ENCODE peak calls at places on chromosomes 4 and X, in nine cellular contexts. I, A, C, H, D, P, E, S and Z are unnamed samples.

GRCh38 chrX:109533631-109534030 is 3.0 kb upstream of the NXT2 start:
- DNase-seq in A (no peak), H (peak), C (no peak), I (no peak), S (no peak), D (no peak), P (no peak), E (no peak), Z (peak)

GRCh38 chr4:6308890-6309643 is 39.4 kb downstream of the WFS1 start:
- DNase-seq in A (no peak), P (no peak), S (no peak), H (no peak), C (peak), I (no peak), D (no peak), E (peak), Z (no peak)

GRCh38 chr4:109436504-109436903 is 2.9 kb downstream of the SEC24B start:
- DNase-seq in E (no peak), C (no peak), A (no peak), S (no peak), D (no peak), I (no peak), H (no peak), P (no peak), Z (no peak)

GRCh38 chr4:89868999-89869589 is 25.6 kb upstream of the MMRN1 start:
- DNase-seq in E (no peak), H (no peak), P (no peak), I (no peak), S (no peak), A (no peak), D (no peak), C (no peak), Z (no peak)

GRCh38 chr4:74033721-74034120 is 4.8 kb downstream of the CXCL3 start:
- DNase-seq in H (no peak), P (no peak), A (no peak), I (no peak), D (no peak), E (no peak), S (no peak), C (no peak), Z (no peak)

GRCh38 chr4:166252487-166253402 is 379.7 kb downstream of the TLL1 start:
- DNase-seq in P (peak), A (peak), S (peak), I (peak), H (peak), E (no peak), D (no peak), C (peak), Z (peak)

GRCh38 chrX:1601051-1601767 is 9.8 kb downstream of the AKAP17A start:
- DNase-seq in C (no peak), A (peak), I (no peak), E (no peak), P (no peak), D (peak), H (no peak), S (no peak), Z (no peak)

GRCh38 chr4:108763981-108764380 is 1.1 kb upstream of the ETNPPL start:
- DNase-seq in C (no peak), A (no peak), D (no peak), I (no peak), P (no peak), H (no peak), S (no peak), E (no peak), Z (no peak)

GRCh38 chr4:72525938-72526337 is 43.1 kb downstream of the ADAMTS3 start:
- DNase-seq in P (no peak), I (no peak), A (no peak), C (no peak), D (no peak), H (peak), E (no peak), S (no peak), Z (no peak)

GRCh38 chr4:152448038-152448437 is 87.9 kb downstream of the FBXW7 start:
- DNase-seq in S (peak), P (no peak), D (no peak), C (no peak), H (no peak), I (no peak), E (no peak), A (no peak), Z (no peak)

GRCh38 chrX:41116948-41117347 is 31.7 kb downstream of the USP9X start:
- DNase-seq in D (no peak), H (no peak), A (peak), E (no peak), I (no peak), P (no peak), S (no peak), C (no peak), Z (peak)

GRCh38 chr4:71406459-71406963 is 67.7 kb downstream of the SLC4A4 start:
- DNase-seq in I (no peak), D (no peak), P (peak), H (peak), S (no peak), A (no peak), C (no peak), E (no peak), Z (no peak)

GRCh38 chr4:66564901-66565648 is 894.8 kb upstream of the EPHA5 start:
- DNase-seq in E (no peak), S (peak), I (no peak), C (no peak), P (peak), H (peak), A (no peak), D (no peak), Z (no peak)

GRCh38 chr4:83905952-83906351 is 370.0 kb downstream of the GPAT3 start:
- DNase-seq in I (no peak), A (no peak), H (no peak), P (no peak), E (no peak), C (peak), D (no peak), S (peak), Z (peak)

GRCh38 chrX:107227780-107228485 is 21.5 kb downstream of the DNAAF6 start:
- DNase-seq in H (no peak), C (no peak), I (no peak), A (no peak), D (no peak), P (no peak), E (no peak), S (no peak), Z (peak)

GRCh38 chrX:96752776-96753175 is 68.1 kb downstream of the DIAPH2 start:
- DNase-seq in C (no peak), I (no peak), S (no peak), E (no peak), H (no peak), D (no peak), P (no peak), A (no peak), Z (no peak)

GRCh38 chr4:147942729-147943128 is 210.8 kb downstream of the ARHGAP10 start:
- DNase-seq in D (no peak), S (no peak), I (no peak), C (no peak), A (no peak), H (no peak), P (no peak), E (no peak), Z (no peak)

GRCh38 chrX:1720826-1721225 is 106.0 kb downstream of the ASMT start:
- DNase-seq in C (no peak), I (no peak), S (no peak), P (no peak), H (no peak), E (no peak), A (no peak), D (no peak), Z (no peak)

GRCh38 chrX:7926501-7926900 is 712 bp downstream of the PNPLA4 start:
- DNase-seq in H (no peak), D (no peak), I (no peak), P (no peak), S (no peak), C (no peak), E (no peak), A (no peak), Z (peak)

GRCh38 chr4:74097161-74097560 is 1.8 kb downstream of the CXCL2 start:
- DNase-seq in S (no peak), A (no peak), H (no peak), P (no peak), E (no peak), D (no peak), C (no peak), I (no peak), Z (no peak)

GRCh38 chr4:163284304-163284703 is 48.1 kb downstream of the NPY1R start:
- DNase-seq in P (no peak), D (no peak), C (no peak), I (no peak), E (no peak), H (no peak), S (no peak), A (no peak), Z (no peak)

GRCh38 chr4:3252831-3253641 is 4.1 kb downstream of the MSANTD1 start:
- DNase-seq in P (no peak), H (no peak), A (no peak), S (no peak), E (no peak), C (peak), I (no peak), D (peak), Z (no peak)

GRCh38 chr4:72209600-72209999 is 177.8 kb downstream of the NPFFR2 start:
- DNase-seq in P (no peak), C (no peak), S (no peak), A (no peak), I (no peak), D (no peak), E (no peak), H (no peak), Z (no peak)

GRCh38 chrX:10926906-10927305 is 184.2 kb upstream of the HCCS start:
- DNase-seq in I (no peak), A (no peak), E (no peak), H (no peak), D (no peak), C (no peak), P (no peak), S (no peak), Z (no peak)

GRCh38 chrX:10554612-10555270 is 65.6 kb downstream of the MID1 start:
- DNase-seq in C (no peak), D (no peak), S (no peak), A (no peak), I (no peak), H (no peak), P (no peak), E (no peak), Z (no peak)

GRCh38 chrX:119606508-119607389 is 525 bp upstream of the NKRF start:
- DNase-seq in H (peak), P (peak), I (peak), D (no peak), S (no peak), C (no peak), A (no peak), E (no peak), Z (no peak)

GRCh38 chr4:55574252-55574651 is 17.8 kb downstream of the PDCL2 start:
- DNase-seq in S (no peak), P (no peak), D (no peak), H (no peak), A (no peak), E (no peak), C (no peak), I (no peak), Z (no peak)

GRCh38 chr4:76802546-76803021 is 95.4 kb downstream of the SOWAHB start:
- DNase-seq in D (no peak), C (no peak), S (no peak), A (no peak), H (no peak), P (no peak), I (no peak), E (no peak), Z (no peak)